ENCODE peak calls at places on chromosomes 7 and 10, in eight cellular contexts. K is substantia nigra; B is SK-N-SH; M is renal cortical epithelial cell; S is activated CD4-positive, alpha-beta T cell treated with anti-CD3 and anti-CD28 coated beads, Interleukin-2, amount 50 U/mL, for 24 hours; W is fibroblast of villous mesenchyme; N is stimulated activated naive CD8-positive, alpha-beta T cell treated with anti-CD3 and anti-CD28 coated beads, Interleukin-15, Interleukin-2, amounts not matched to agents 100 U/mL and 50 U/mL, for 24 hours; I is Daoy. X is an unnamed sample.
A peak's percentile ranks its signal among the peaks of the same experiment; 100 is the strongest.

GRCh38 chr10:79116801-79117723 is 48.3 kb downstream of the ZMIZ1 start:
- DNase-seq in B (no peak), K (no peak), M (peak; percentile 42), N (no peak), S (no peak), I (no peak), W (peak; percentile 78), X (no peak)

GRCh38 chr7:132322981-132323380 is 253.3 kb downstream of the PLXNA4 start:
- DNase-seq in M (no peak), I (no peak), S (no peak), B (no peak), K (no peak), W (no peak), N (no peak), X (no peak)

GRCh38 chr7:44581426-44581906 is 565 bp downstream of the TMED4 start:
- DNase-seq in I (no peak), S (no peak), W (no peak), N (peak; percentile 56), K (no peak), M (peak; percentile 19), B (no peak), X (no peak)

GRCh38 chr10:109931153-109931552 is 7.8 kb upstream of the XPNPEP1 start:
- DNase-seq in I (no peak), N (no peak), K (no peak), M (no peak), B (no peak), W (no peak), S (no peak), X (no peak)

GRCh38 chr10:102935939-102936605 is 18.0 kb downstream of the CNNM2 start:
- DNase-seq in B (no peak), M (no peak), N (no peak), I (no peak), S (no peak), K (no peak), W (no peak), X (no peak)

GRCh38 chr10:129506101-129506797 is 39.2 kb downstream of the MGMT start:
- DNase-seq in K (no peak), I (no peak), S (no peak), N (no peak), M (no peak), B (no peak), W (no peak), X (no peak)

GRCh38 chr7:132270517-132270916 is 305.8 kb downstream of the PLXNA4 start:
- DNase-seq in N (no peak), M (peak; percentile 18), W (peak; percentile 17), S (no peak), B (no peak), I (peak; percentile 42), K (no peak), X (no peak)

GRCh38 chr10:124162774-124163354 is 69.5 kb upstream of the CHST15 start:
- DNase-seq in K (no peak), W (no peak), I (no peak), S (no peak), N (no peak), M (no peak), B (no peak), X (no peak)

GRCh38 chr10:17981201-17981600 is 29.5 kb downstream of the SLC39A12 start:
- DNase-seq in N (no peak), I (no peak), M (no peak), K (no peak), B (no peak), S (no peak), W (no peak), X (no peak)

GRCh38 chr7:139212133-139212532 is 18.9 kb upstream of the UBN2 start:
- DNase-seq in M (no peak), B (no peak), N (no peak), W (no peak), K (no peak), S (no peak), I (no peak), X (no peak)

X was measured in GM04504.